ENCODE peak calls at places on chromosomes 4 and X, in seven cellular contexts. H is NCI-H82, F is BE2C, I is HS-5, M is NCI-H2081, B is A549, K is HFFc6. S is an unnamed sample.
A peak's percentile ranks its signal among the peaks of the same experiment; 100 is the strongest.

GRCh38 chr4:16516796-16517413 is 290.6 kb upstream of the TAPT1 start:
- DNase-seq in M (peak; percentile 38), K (peak; percentile 80), I (peak; percentile 19), B (no peak), F (peak; percentile 86), H (peak; percentile 45), S (no peak)

GRCh38 chr4:180205276-180205675 is 2037.9 kb upstream of the TENM3 start:
- DNase-seq in M (no peak), I (no peak), F (no peak), K (no peak), B (no peak), H (peak; percentile 29), S (no peak)

GRCh38 chr4:2962099-2962455 is 1.1 kb downstream of the NOP14 start:
- DNase-seq in K (no peak), H (peak; percentile 50), I (no peak), B (no peak), M (peak; percentile 24), F (no peak), S (no peak)

GRCh38 chr4:6111354-6111930 is 88.9 kb downstream of the JAKMIP1 start:
- DNase-seq in H (no peak), I (no peak), M (no peak), F (peak; percentile 29), K (no peak), B (no peak), S (no peak)

GRCh38 chr4:70714061-70714468 is 7.7 kb upstream of the RUFY3 start:
- DNase-seq in I (no peak), B (no peak), M (no peak), K (no peak), H (no peak), F (no peak), S (no peak)

GRCh38 chrX:130715299-130715698 is 187.7 kb downstream of the ENOX2 start:
- DNase-seq in I (no peak), H (no peak), K (peak; percentile 3), B (no peak), M (no peak), F (no peak), S (no peak)

GRCh38 chr4:153538408-153539057 is 72.4 kb downstream of the TMEM131L start:
- DNase-seq in F (peak; percentile 51), H (no peak), I (no peak), M (no peak), B (no peak), K (no peak), S (no peak)

GRCh38 chr4:22504931-22505330 is 10.9 kb downstream of the ADGRA3 start:
- DNase-seq in M (no peak), I (no peak), B (no peak), F (no peak), K (no peak), H (no peak), S (no peak)

GRCh38 chr4:26619784-26620183 is 35.9 kb downstream of the TBC1D19 start:
- DNase-seq in K (peak; percentile 13), B (no peak), H (no peak), M (no peak), I (peak; percentile 26), F (no peak), S (no peak)

GRCh38 chr4:82748176-82748575 is 50.4 kb downstream of the SCD5 start:
- DNase-seq in K (no peak), F (no peak), H (no peak), B (no peak), M (no peak), I (no peak), S (no peak)

GRCh38 chr4:66052426-66052825 is 382.1 kb upstream of the EPHA5 start:
- DNase-seq in I (no peak), K (no peak), F (no peak), B (no peak), H (no peak), M (no peak), S (no peak)

GRCh38 chr4:10066206-10066605 is 44.9 kb upstream of the SLC2A9 start:
- DNase-seq in I (no peak), K (no peak), B (no peak), H (no peak), M (no peak), F (no peak), S (no peak)

GRCh38 chr4:159052315-159052714 is 50.6 kb upstream of the RAPGEF2 start:
- DNase-seq in M (no peak), K (no peak), H (no peak), B (no peak), F (no peak), I (no peak), S (no peak)

GRCh38 chrX:2967998-2968909 is 38.1 kb upstream of the ARSH start:
- DNase-seq in B (no peak), K (no peak), H (no peak), I (peak; percentile 3), F (no peak), M (no peak), S (no peak)

GRCh38 chr4:41514169-41514568 is 23.8 kb upstream of the LIMCH1 start:
- DNase-seq in F (no peak), I (no peak), B (no peak), H (no peak), K (no peak), M (no peak), S (no peak)

GRCh38 chr4:169810325-169811323 is 52.9 kb upstream of the HPF1 start:
- DNase-seq in K (peak; percentile 76), B (peak; percentile 76), M (peak; percentile 68), H (peak; percentile 91), I (peak; percentile 51), F (peak; percentile 54), S (no peak)

GRCh38 chr4:159229164-159229563 is 126.3 kb downstream of the RAPGEF2 start:
- DNase-seq in B (peak; percentile 49), H (no peak), K (peak; percentile 70), M (no peak), I (no peak), F (no peak), S (no peak)

GRCh38 chr4:176791591-176792347 is 953 bp downstream of the VEGFC start:
- DNase-seq in I (no peak), F (peak; percentile 43), H (peak; percentile 20), K (peak; percentile 43), M (peak; percentile 6), B (peak; percentile 45), S (no peak)

GRCh38 chr4:88297131-88297530 is 12.8 kb upstream of the PPM1K start:
- DNase-seq in H (peak; percentile 3), I (no peak), B (no peak), M (no peak), F (no peak), K (no peak), S (no peak)

GRCh38 chr4:147741190-147741788 is 9.4 kb downstream of the ARHGAP10 start:
- DNase-seq in B (no peak), K (peak; percentile 83), M (no peak), F (no peak), I (no peak), H (peak; percentile 6), S (no peak)

GRCh38 chr4:141246243-141246642 is 25.5 kb downstream of the ZNF330 start:
- DNase-seq in B (no peak), I (peak; percentile 59), F (no peak), M (no peak), K (peak; percentile 61), H (no peak), S (no peak)

GRCh38 chr4:2393353-2394270 is 24.8 kb downstream of the ZFYVE28 start:
- DNase-seq in F (no peak), I (no peak), M (no peak), K (no peak), H (no peak), B (no peak), S (no peak)

GRCh38 chr4:83132065-83132464 is 17.5 kb upstream of the PLAC8 start:
- DNase-seq in B (no peak), I (no peak), H (no peak), M (no peak), F (no peak), K (no peak), S (no peak)

GRCh38 chrX:15790766-15791380 is 589 bp downstream of the ZRSR2 start:
- DNase-seq in B (peak; percentile 1), M (no peak), I (no peak), F (no peak), K (no peak), H (peak; percentile 1), S (no peak)

GRCh38 chrX:41923925-41924693 is 755 bp upstream of the CASK start:
- DNase-seq in F (peak; percentile 24), K (peak; percentile 13), M (peak; percentile 71), B (peak; percentile 68), H (peak; percentile 68), I (no peak), S (peak; percentile 16)